ENCODE peak calls at places on chromosome 7, in seven cellular contexts. K is heart right ventricle; D is CD8-positive, alpha-beta memory T cell; T is naive thymus-derived CD4-positive, alpha-beta T cell; U is ascending aorta; O is thyroid gland; G is tibial artery. E is an unnamed sample.

GRCh38 chr7:93327006-93327633 is 95.0 kb downstream of the VPS50 start:
- DNase-seq in K (no peak), D (no peak), T (no peak), U (no peak), O (no peak), G (no peak), E (no peak)

GRCh38 chr7:67447297-67447696 is 450.7 kb downstream of the TYW1 start:
- DNase-seq in K (no peak), D (no peak), T (no peak), U (no peak), O (no peak), G (no peak), E (no peak)

GRCh38 chr7:152076324-152076821 is 50.9 kb downstream of the GALNT11 start:
- DNase-seq in K (no peak), D (no peak), T (peak; percentile 9), U (no peak), O (peak; percentile 7), G (no peak), E (peak; percentile 22)

GRCh38 chr7:73623798-73624668 is at the start of gene MLXIPL:
- DNase-seq in K (peak; percentile 78), D (peak; percentile 55), T (peak; percentile 22), U (no peak), O (peak; percentile 88), G (peak; percentile 66), E (peak; percentile 52)

GRCh38 chr7:99407849-99408346 is 499 bp downstream of the PDAP1 start:
- DNase-seq in K (peak; percentile 37), D (peak; percentile 57), T (peak; percentile 13), U (peak; percentile 44), O (peak; percentile 41), G (peak; percentile 71), E (no peak)

GRCh38 chr7:82697897-82698296 is 254.3 kb upstream of the CACNA2D1 start:
- DNase-seq in K (no peak), D (no peak), T (no peak), U (no peak), O (no peak), G (no peak), E (no peak)

GRCh38 chr7:158074896-158075632 is 512.6 kb downstream of the PTPRN2 start:
- DNase-seq in K (no peak), D (no peak), T (no peak), U (no peak), O (no peak), G (no peak), E (no peak)

GRCh38 chr7:132575987-132576722 is at the start of gene PLXNA4:
- DNase-seq in K (peak; percentile 25), D (no peak), T (peak; percentile 18), U (no peak), O (peak; percentile 20), G (no peak), E (no peak)

GRCh38 chr7:55966851-55967250 is 2.5 kb downstream of the NIPSNAP2 start:
- DNase-seq in K (no peak), D (no peak), T (no peak), U (no peak), O (no peak), G (no peak), E (no peak)

GRCh38 chr7:50766106-50766505 is 16.6 kb downstream of the GRB10 start:
- DNase-seq in K (no peak), D (no peak), T (no peak), U (no peak), O (no peak), G (no peak), E (no peak)

GRCh38 chr7:155467846-155468821 is 10.2 kb downstream of the EN2 start:
- DNase-seq in K (no peak), D (no peak), T (no peak), U (no peak), O (no peak), G (no peak), E (no peak)

GRCh38 chr7:113912881-113913280 is 5.9 kb downstream of the PPP1R3A start:
- DNase-seq in K (peak; percentile 11), D (no peak), T (no peak), U (no peak), O (no peak), G (no peak), E (no peak)

GRCh38 chr7:130994378-130995115 is 260.5 kb upstream of the KLF14 start:
- DNase-seq in K (peak; percentile 33), D (no peak), T (no peak), U (no peak), O (peak; percentile 66), G (peak; percentile 60), E (no peak)

DNA sequence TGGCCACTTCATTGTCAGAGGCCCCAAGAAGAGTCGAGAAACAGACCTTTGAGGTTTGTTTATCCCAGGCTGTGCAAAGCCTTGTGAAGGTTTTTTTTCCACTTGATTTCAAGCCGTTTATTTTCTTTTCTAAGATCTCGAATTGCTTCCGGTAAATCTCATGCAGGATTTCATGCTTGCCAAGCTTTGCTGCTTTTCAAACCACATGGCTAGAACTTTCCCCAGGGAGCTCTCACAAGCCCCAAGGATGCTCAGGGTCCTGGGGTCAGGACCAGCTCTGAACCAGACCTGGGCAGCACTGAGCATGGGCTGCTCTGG is 48.0 kb upstream of the AQP1 start:
- DNase-seq in K (no peak), D (no peak), T (no peak), U (no peak), O (peak; percentile 32), G (no peak), E (no peak)
- H3K27ac ChIP-seq in K (peak overlapping the region; percentile 62), D (no peak overlapping the region), T (no peak overlapping the region), U (peak overlapping the region; percentile 66), O (peak overlapping the region; percentile 92), G (peak overlapping the region; percentile 72), E (no peak overlapping the region)

GRCh38 chr7:84021292-84021898 is 173.2 kb downstream of the SEMA3A start:
- DNase-seq in K (no peak), D (no peak), T (no peak), U (no peak), O (no peak), G (no peak), E (no peak)

GRCh38 chr7:84027678-84028077 is 166.9 kb downstream of the SEMA3A start:
- DNase-seq in K (no peak), D (no peak), T (no peak), U (no peak), O (no peak), G (no peak), E (no peak)

GRCh38 chr7:84022009-84022408 is 172.6 kb downstream of the SEMA3A start:
- DNase-seq in K (no peak), D (no peak), T (no peak), U (no peak), O (no peak), G (no peak), E (no peak)

GRCh38 chr7:84022686-84023308 is 171.8 kb downstream of the SEMA3A start:
- DNase-seq in K (no peak), D (no peak), T (no peak), U (no peak), O (no peak), G (no peak), E (no peak)

GRCh38 chr7:84025332-84025927 is 169.2 kb downstream of the SEMA3A start:
- DNase-seq in K (no peak), D (no peak), T (no peak), U (no peak), O (no peak), G (no peak), E (no peak)
- H3K4me3 ChIP-seq in K (no peak overlapping the region), D (no peak overlapping the region), T (no peak overlapping the region), U (no peak overlapping the region), O (no peak overlapping the region), G (no peak overlapping the region), E (no peak overlapping the region)

GRCh38 chr7:111012152-111012551 is 78.8 kb upstream of the LRRN3 start:
- DNase-seq in K (no peak), D (no peak), T (no peak), U (no peak), O (no peak), G (no peak), E (no peak)

GRCh38 chr7:111010833-111011232 is 80.1 kb upstream of the LRRN3 start:
- DNase-seq in K (no peak), D (no peak), T (no peak), U (no peak), O (no peak), G (no peak), E (no peak)

GRCh38 chr7:111014074-111014473 is 76.9 kb upstream of the LRRN3 start:
- DNase-seq in K (no peak), D (no peak), T (no peak), U (no peak), O (peak; percentile 54), G (no peak), E (no peak)

GRCh38 chr7:111011500-111011899 is 79.4 kb upstream of the LRRN3 start:
- DNase-seq in K (no peak), D (no peak), T (no peak), U (no peak), O (no peak), G (no peak), E (no peak)

DNA sequence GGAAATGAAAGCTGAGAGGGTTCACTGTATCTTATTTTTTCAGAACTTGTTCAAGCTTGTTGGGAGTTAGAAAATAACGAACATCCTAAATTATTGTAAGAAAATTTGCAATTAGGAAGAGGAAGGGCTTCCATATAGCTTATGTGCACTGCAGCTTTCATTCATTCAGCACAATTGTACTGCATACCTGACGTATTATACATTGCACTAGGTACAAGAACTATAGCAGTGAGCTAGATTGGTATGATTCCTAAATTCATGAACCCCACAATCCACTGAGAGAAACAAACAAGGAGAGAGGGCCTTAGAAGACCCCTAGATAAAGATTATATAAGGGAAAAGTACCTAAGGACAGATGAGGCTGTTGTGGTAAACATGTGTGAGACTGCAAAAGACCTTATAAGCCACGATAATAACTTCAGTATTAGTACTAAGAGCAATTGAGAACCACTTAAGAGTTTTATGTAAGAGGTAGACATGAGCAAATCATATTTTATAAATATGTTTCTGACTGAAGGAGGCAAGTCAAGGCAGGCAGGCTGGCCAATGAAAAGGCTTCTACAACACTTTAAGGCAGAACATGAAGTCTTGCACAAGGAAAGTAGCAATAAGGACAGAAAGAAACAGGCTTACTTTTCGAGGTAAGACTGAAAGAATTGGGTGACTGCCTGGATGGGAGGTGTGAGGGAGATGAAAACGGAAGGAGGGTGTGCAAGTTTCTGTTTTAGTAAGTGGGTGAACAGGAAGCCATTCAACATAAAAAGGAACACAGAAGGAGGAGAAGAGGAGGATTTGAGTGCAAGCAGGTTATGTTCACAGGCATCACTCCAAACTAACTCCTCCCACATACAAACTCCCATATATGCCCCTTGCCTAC is 77.9 kb upstream of the LRRN3 start:
- DNase-seq in K (no peak), D (peak; percentile 47), T (peak; percentile 76), U (no peak), O (peak; percentile 7), G (no peak), E (peak; percentile 54)
- H3K27ac ChIP-seq in K (no peak overlapping the region), D (no peak overlapping the region), T (peak overlapping the region; percentile 82), U (no peak overlapping the region), O (no peak overlapping the region), G (no peak overlapping the region), E (peak overlapping the region; percentile 69)

DNA sequence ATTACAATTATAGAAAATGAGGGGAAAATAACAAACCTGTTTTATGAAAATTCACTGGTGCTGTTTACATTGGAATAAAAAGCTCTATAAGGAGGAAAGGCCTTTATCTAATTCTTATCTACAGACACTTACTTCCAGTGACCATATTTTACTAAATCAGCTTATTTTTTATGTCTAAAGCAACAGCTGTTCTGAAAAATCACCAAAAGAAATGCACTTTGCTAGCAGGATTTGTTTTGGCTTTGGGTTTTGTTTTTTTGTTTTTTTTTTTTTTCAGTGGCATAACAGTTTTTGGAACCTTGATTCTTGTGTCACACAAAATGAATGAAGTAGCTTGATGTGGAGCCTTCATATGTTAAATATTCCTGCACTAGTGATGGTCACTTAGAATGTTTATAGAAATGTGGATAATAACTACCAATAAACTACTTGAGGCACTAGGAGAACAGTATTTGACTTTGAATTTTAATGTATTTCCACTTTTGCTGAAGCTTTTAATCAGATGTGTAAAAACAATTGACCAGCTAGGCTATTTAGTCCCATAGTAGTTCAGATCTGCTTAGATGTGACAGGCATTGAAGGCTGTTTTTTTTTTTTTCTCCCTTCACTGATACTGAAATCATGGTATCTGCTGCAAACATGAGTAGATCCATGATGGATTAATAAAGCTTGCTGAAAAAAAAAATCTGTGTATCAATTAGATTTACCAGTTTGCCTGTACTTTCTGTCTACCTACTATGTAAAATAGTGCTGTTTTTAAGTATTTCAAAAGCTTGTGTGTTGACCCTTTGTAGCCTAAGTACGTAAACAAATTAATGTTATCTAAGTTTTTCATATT is 2.8 kb downstream of the ARL4A start:
- DNase-seq in K (no peak), D (no peak), T (no peak), U (no peak), O (no peak), G (no peak), E (no peak)
- H3K4me3 ChIP-seq in K (peak overlapping the region; percentile 74), D (no peak overlapping the region), T (no peak overlapping the region), U (peak overlapping the region; percentile 5), O (no peak overlapping the region), G (peak overlapping the region; percentile 5), E (no peak overlapping the region)

E was measured in CD4-positive, CD25-positive, alpha-beta regulatory T cell.